ENCODE peak calls at places on chromosomes 2 and 18, in five cellular contexts. One of them, this sample, is unnamed.

GRCh38 chr2:96427917-96428316 is 77.2 kb downstream of the NEURL3 start:
- DNase-seq in psoas muscle: no peak
- DNase-seq in HCT116: peak; percentile 90
- DNase-seq in stomach: no peak
- DNase-seq in WTC11: no peak
- DNase-seq in this sample: no peak

GRCh38 chr2:216695401-216695821 is at the start of gene IGFBP5:
- DNase-seq in psoas muscle: peak; percentile 97
- DNase-seq in HCT116: no peak
- DNase-seq in stomach: peak; percentile 89
- DNase-seq in WTC11: peak; percentile 70
- DNase-seq in this sample: no peak

GRCh38 chr18:50819027-50819726 is 639 bp downstream of the MRO start:
- DNase-seq in psoas muscle: no peak
- DNase-seq in HCT116: no peak
- DNase-seq in stomach: peak; percentile 63
- DNase-seq in WTC11: peak; percentile 76
- DNase-seq in this sample: peak; percentile 38

GRCh38 chr2:238439093-238439849 is 12.5 kb downstream of the ASB1 start:
- DNase-seq in psoas muscle: no peak
- DNase-seq in HCT116: peak; percentile 97
- DNase-seq in stomach: peak; percentile 61
- DNase-seq in WTC11: no peak
- DNase-seq in this sample: no peak

GRCh38 chr18:64992654-64993053 is 758.2 kb upstream of the CDH7 start:
- DNase-seq in psoas muscle: no peak
- DNase-seq in HCT116: no peak
- DNase-seq in stomach: no peak
- DNase-seq in WTC11: no peak
- DNase-seq in this sample: no peak

GRCh38 chr2:108199726-108200125 is 40.0 kb upstream of the SULT1C3 start:
- DNase-seq in psoas muscle: no peak
- DNase-seq in HCT116: no peak
- DNase-seq in stomach: no peak
- DNase-seq in WTC11: no peak
- DNase-seq in this sample: no peak

GRCh38 chr2:88687384-88687783 is 4.1 kb upstream of the RPIA start:
- DNase-seq in psoas muscle: no peak
- DNase-seq in HCT116: no peak
- DNase-seq in stomach: no peak
- DNase-seq in WTC11: no peak
- DNase-seq in this sample: no peak

GRCh38 chr2:85917887-85918795 is 29.4 kb upstream of the ST3GAL5 start:
- DNase-seq in psoas muscle: no peak
- DNase-seq in HCT116: no peak
- DNase-seq in stomach: no peak
- DNase-seq in WTC11: no peak
- DNase-seq in this sample: no peak

GRCh38 chr18:70280007-70280925 is 8.6 kb upstream of the SOCS6 start:
- DNase-seq in psoas muscle: no peak
- DNase-seq in HCT116: peak; percentile 88
- DNase-seq in stomach: peak; percentile 44
- DNase-seq in WTC11: no peak
- DNase-seq in this sample: no peak

GRCh38 chr2:26164231-26164630 is 8.7 kb upstream of the GAREM2 start:
- DNase-seq in psoas muscle: no peak
- DNase-seq in HCT116: no peak
- DNase-seq in stomach: no peak
- DNase-seq in WTC11: no peak
- DNase-seq in this sample: no peak

GRCh38 chr2:88666576-88666975 is 24.9 kb upstream of the RPIA start:
- DNase-seq in psoas muscle: no peak
- DNase-seq in HCT116: no peak
- DNase-seq in stomach: peak; percentile 81
- DNase-seq in WTC11: no peak
- DNase-seq in this sample: no peak

GRCh38 chr18:55189972-55190371 is 230.7 kb upstream of the CCDC68 start:
- DNase-seq in psoas muscle: no peak
- DNase-seq in HCT116: no peak
- DNase-seq in stomach: no peak
- DNase-seq in WTC11: peak; percentile 20
- DNase-seq in this sample: no peak

GRCh38 chr2:133422946-133423345 is 145.3 kb downstream of the NCKAP5 start:
- DNase-seq in psoas muscle: no peak
- DNase-seq in HCT116: no peak
- DNase-seq in stomach: no peak
- DNase-seq in WTC11: no peak
- DNase-seq in this sample: no peak

GRCh38 chr18:55862693-55863485 is 274.9 kb upstream of the TCF4 start:
- DNase-seq in psoas muscle: no peak
- DNase-seq in HCT116: no peak
- DNase-seq in stomach: no peak
- DNase-seq in WTC11: peak; percentile 29
- DNase-seq in this sample: no peak

GRCh38 chr2:203706403-203706802 is at the start of gene CD28:
- DNase-seq in psoas muscle: no peak
- DNase-seq in HCT116: no peak
- DNase-seq in stomach: peak; percentile 59
- DNase-seq in WTC11: no peak
- DNase-seq in this sample: no peak

GRCh38 chr2:150232321-150232720 is 255.1 kb downstream of the RND3 start:
- DNase-seq in psoas muscle: no peak
- DNase-seq in HCT116: no peak
- DNase-seq in stomach: no peak
- DNase-seq in WTC11: no peak
- DNase-seq in this sample: no peak

GRCh38 chr18:46385124-46385523 is 271.9 kb downstream of the LOXHD1 start:
- DNase-seq in psoas muscle: no peak
- DNase-seq in HCT116: no peak
- DNase-seq in stomach: no peak
- DNase-seq in WTC11: no peak
- DNase-seq in this sample: no peak

GRCh38 chr2:127449439-127449838 is 31.2 kb downstream of the PROC start:
- DNase-seq in psoas muscle: no peak
- DNase-seq in HCT116: no peak
- DNase-seq in stomach: no peak
- DNase-seq in WTC11: no peak
- DNase-seq in this sample: no peak

GRCh38 chr2:168692132-168692762 is 110.2 kb upstream of the NOSTRIN start:
- DNase-seq in psoas muscle: no peak
- DNase-seq in HCT116: no peak
- DNase-seq in stomach: no peak
- DNase-seq in WTC11: no peak
- DNase-seq in this sample: no peak

GRCh38 chr2:46648141-46648742 is 168.9 kb downstream of the TMEM247 start:
- DNase-seq in psoas muscle: no peak
- DNase-seq in HCT116: no peak
- DNase-seq in stomach: peak; percentile 37
- DNase-seq in WTC11: no peak
- DNase-seq in this sample: no peak

GRCh38 chr2:240024766-240025165 is 376 bp downstream of the NDUFA10 start:
- DNase-seq in psoas muscle: no peak
- DNase-seq in HCT116: no peak
- DNase-seq in stomach: no peak
- DNase-seq in WTC11: no peak
- DNase-seq in this sample: no peak

GRCh38 chr2:7012141-7012809 is 95.1 kb downstream of the RNF144A start:
- DNase-seq in psoas muscle: peak; percentile 45
- DNase-seq in HCT116: no peak
- DNase-seq in stomach: no peak
- DNase-seq in WTC11: no peak
- DNase-seq in this sample: no peak

GRCh38 chr2:33123216-33123615 is 176.5 kb downstream of the LTBP1 start:
- DNase-seq in psoas muscle: no peak
- DNase-seq in HCT116: no peak
- DNase-seq in stomach: no peak
- DNase-seq in WTC11: no peak
- DNase-seq in this sample: no peak

GRCh38 chr2:122236152-122236892 is 480.9 kb downstream of the TSN start:
- DNase-seq in psoas muscle: peak; percentile 57
- DNase-seq in HCT116: no peak
- DNase-seq in stomach: no peak
- DNase-seq in WTC11: no peak
- DNase-seq in this sample: no peak

GRCh38 chr2:224025874-224026273 is 13.2 kb downstream of the SERPINE2 start:
- DNase-seq in psoas muscle: no peak
- DNase-seq in HCT116: no peak
- DNase-seq in stomach: no peak
- DNase-seq in WTC11: no peak
- DNase-seq in this sample: no peak

GRCh38 chr2:71617266-71617665 is 163.9 kb downstream of the DYSF start:
- DNase-seq in psoas muscle: no peak
- DNase-seq in HCT116: no peak
- DNase-seq in stomach: peak; percentile 14
- DNase-seq in WTC11: no peak
- DNase-seq in this sample: no peak

GRCh38 chr2:165897741-165898140 is 55.8 kb downstream of the TTC21B start:
- DNase-seq in psoas muscle: no peak
- DNase-seq in HCT116: no peak
- DNase-seq in stomach: no peak
- DNase-seq in WTC11: no peak
- DNase-seq in this sample: no peak

GRCh38 chr2:32289165-32290054 is 11.7 kb downstream of the YIPF4 start:
- DNase-seq in psoas muscle: no peak
- DNase-seq in HCT116: peak; percentile 16
- DNase-seq in stomach: no peak
- DNase-seq in WTC11: no peak
- DNase-seq in this sample: no peak

GRCh38 chr18:74242451-74243096 is 49.2 kb downstream of the CYB5A start:
- DNase-seq in psoas muscle: no peak
- DNase-seq in HCT116: no peak
- DNase-seq in stomach: no peak
- DNase-seq in WTC11: no peak
- DNase-seq in this sample: no peak

GRCh38 chr2:217837530-217837929 is 165.3 kb downstream of the TNS1 start:
- DNase-seq in psoas muscle: no peak
- DNase-seq in HCT116: no peak
- DNase-seq in stomach: no peak
- DNase-seq in WTC11: no peak
- DNase-seq in this sample: no peak

GRCh38 chr2:12970861-12971260 is 254.1 kb downstream of the TRIB2 start:
- DNase-seq in psoas muscle: no peak
- DNase-seq in HCT116: no peak
- DNase-seq in stomach: no peak
- DNase-seq in WTC11: no peak
- DNase-seq in this sample: no peak

GRCh38 chr2:134337617-134338016 is 83.7 kb downstream of the MGAT5 start:
- DNase-seq in psoas muscle: no peak
- DNase-seq in HCT116: no peak
- DNase-seq in stomach: no peak
- DNase-seq in WTC11: no peak
- DNase-seq in this sample: no peak

GRCh38 chr2:71952572-71953188 is 195.0 kb downstream of the CYP26B1 start:
- DNase-seq in psoas muscle: no peak
- DNase-seq in HCT116: no peak
- DNase-seq in stomach: no peak
- DNase-seq in WTC11: no peak
- DNase-seq in this sample: no peak

GRCh38 chr2:74759991-74760390 is 73.9 kb upstream of the HK2 start:
- DNase-seq in psoas muscle: no peak
- DNase-seq in HCT116: no peak
- DNase-seq in stomach: no peak
- DNase-seq in WTC11: no peak
- DNase-seq in this sample: no peak

GRCh38 chr2:240972201-240972600 is 26.2 kb upstream of the SNED1 start:
- DNase-seq in psoas muscle: peak; percentile 39
- DNase-seq in HCT116: no peak
- DNase-seq in stomach: no peak
- DNase-seq in WTC11: no peak
- DNase-seq in this sample: no peak

GRCh38 chr2:122022531-122022930 is 267.1 kb downstream of the TSN start:
- DNase-seq in psoas muscle: no peak
- DNase-seq in HCT116: no peak
- DNase-seq in stomach: no peak
- DNase-seq in WTC11: no peak
- DNase-seq in this sample: no peak

GRCh38 chr2:226330206-226330605 is 469.4 kb downstream of the IRS1 start:
- DNase-seq in psoas muscle: no peak
- DNase-seq in HCT116: no peak
- DNase-seq in stomach: no peak
- DNase-seq in WTC11: no peak
- DNase-seq in this sample: no peak
- TF ChIP-seq CTCF in psoas muscle: no peak
- TF ChIP-seq CTCF in HCT116: no peak
- TF ChIP-seq CTCF in stomach: no peak
- TF ChIP-seq CTCF in WTC11: no peak
- TF ChIP-seq CTCF in this sample: no peak

GRCh38 chr18:32930695-32931301 is 158.0 kb upstream of the KLHL14 start:
- DNase-seq in psoas muscle: no peak
- DNase-seq in HCT116: peak; percentile 2
- DNase-seq in stomach: no peak
- DNase-seq in WTC11: no peak
- DNase-seq in this sample: no peak
- TF ChIP-seq CTCF in psoas muscle: peak; percentile 28
- TF ChIP-seq CTCF in HCT116: peak; percentile 56
- TF ChIP-seq CTCF in stomach: no peak
- TF ChIP-seq CTCF in WTC11: peak; percentile 57
- TF ChIP-seq CTCF in this sample: peak; percentile 80

DNA sequence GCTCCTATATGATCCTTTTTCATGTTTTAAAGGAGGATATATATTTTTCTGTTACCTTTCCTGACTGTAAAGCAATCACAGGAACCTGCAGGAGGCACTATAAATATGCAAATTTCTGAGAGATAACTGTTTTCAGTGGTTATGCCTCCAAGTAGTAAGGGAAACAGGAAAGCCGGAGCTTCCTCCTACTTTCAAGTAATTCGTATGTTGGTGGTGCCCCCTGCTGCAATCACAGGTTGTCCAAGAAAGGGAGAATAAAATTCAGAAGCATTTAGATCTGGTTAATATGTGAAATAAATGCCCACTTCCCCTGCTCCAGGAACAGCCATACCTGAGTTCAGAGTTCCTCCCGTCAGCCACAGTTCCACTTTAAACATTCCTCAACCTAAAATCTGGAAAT is 12.0 kb upstream of the BCL11A start:
- DNase-seq in psoas muscle: no peak
- DNase-seq in HCT116: peak; percentile 38
- DNase-seq in stomach: no peak
- DNase-seq in WTC11: peak; percentile 30
- DNase-seq in this sample: no peak
- TF ChIP-seq CTCF in psoas muscle: peak; percentile 23
- TF ChIP-seq CTCF in HCT116: peak; percentile 58
- TF ChIP-seq CTCF in stomach: no peak
- TF ChIP-seq CTCF in WTC11: no peak
- TF ChIP-seq CTCF in this sample: peak; percentile 47

DNA sequence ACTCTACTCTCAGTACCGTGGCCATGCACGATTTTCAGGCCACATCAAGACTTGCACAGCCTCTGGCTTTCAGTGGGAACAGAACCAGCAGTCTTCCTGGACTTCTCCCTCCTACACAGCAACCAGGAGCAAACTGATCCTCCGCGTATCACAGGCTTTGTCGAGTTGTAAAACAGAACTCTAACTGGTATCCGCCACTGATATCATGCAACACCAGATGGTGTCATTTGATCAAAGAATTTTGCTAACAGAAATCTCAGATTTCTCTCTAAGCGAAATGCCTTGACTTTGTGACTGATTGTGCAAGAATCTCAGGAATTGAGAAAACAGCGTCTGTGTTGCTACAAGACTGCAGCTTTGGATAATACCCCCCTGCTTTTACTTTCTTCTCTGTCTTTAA is 85.7 kb downstream of the COPS8 start:
- DNase-seq in psoas muscle: no peak
- DNase-seq in HCT116: peak; percentile 19
- DNase-seq in stomach: no peak
- DNase-seq in WTC11: no peak
- DNase-seq in this sample: no peak
- TF ChIP-seq CTCF in psoas muscle: peak; percentile 20
- TF ChIP-seq CTCF in HCT116: peak; percentile 26
- TF ChIP-seq CTCF in stomach: no peak
- TF ChIP-seq CTCF in WTC11: no peak
- TF ChIP-seq CTCF in this sample: no peak